ENCODE peak calls at places on chromosomes 1 and 21, in five cellular contexts. T is cardiac muscle cell, O is stomach, Y is fibroblast of the aortic adventitia, P is neural progenitor cell. Z is an unnamed sample.

GRCh38 chr1:203629509-203630082 is 3.0 kb downstream of the ATP2B4 start:
- DNase-seq in T (peak; percentile 69), O (peak; percentile 69), Y (peak; percentile 57), P (peak; percentile 80), Z (no peak)

GRCh38 chr1:167820684-167821355 is 93.1 kb downstream of the ADCY10 start:
- DNase-seq in T (no peak), O (no peak), Y (no peak), P (no peak), Z (no peak)

GRCh38 chr1:29290414-29290980 is 54.2 kb downstream of the PTPRU start:
- DNase-seq in T (peak; percentile 27), O (no peak), Y (peak; percentile 44), P (no peak), Z (peak; percentile 11)

GRCh38 chr1:110494522-110495406 is 24.2 kb downstream of the KCNA10 start:
- DNase-seq in T (no peak), O (no peak), Y (no peak), P (peak; percentile 25), Z (no peak)

GRCh38 chr1:118660769-118661168 is 327.4 kb downstream of the TBX15 start:
- DNase-seq in T (no peak), O (no peak), Y (no peak), P (no peak), Z (no peak)

GRCh38 chr21:39696620-39697019 is 48.4 kb upstream of the IGSF5 start:
- DNase-seq in T (no peak), O (no peak), Y (no peak), P (peak; percentile 33), Z (no peak)

GRCh38 chr1:82921759-82922158 is 1077.2 kb downstream of the TTLL7 start:
- DNase-seq in T (peak; percentile 3), O (no peak), Y (no peak), P (no peak), Z (no peak)

GRCh38 chr1:102977293-102977692 is 131.0 kb downstream of the COL11A1 start:
- DNase-seq in T (no peak), O (no peak), Y (no peak), P (no peak), Z (no peak)

GRCh38 chr1:230806552-230806951 is 59.4 kb downstream of the CAPN9 start:
- DNase-seq in T (no peak), O (no peak), Y (no peak), P (no peak), Z (no peak)

GRCh38 chr1:241274693-241275092 is 82.3 kb downstream of the RGS7 start:
- DNase-seq in T (no peak), O (no peak), Y (no peak), P (no peak), Z (no peak)

GRCh38 chr1:195450794-195451193 is 1157.4 kb downstream of the KCNT2 start:
- DNase-seq in T (no peak), O (no peak), Y (no peak), P (no peak), Z (no peak)

GRCh38 chr1:18855573-18855972 is 3.9 kb downstream of the TAS1R2 start:
- DNase-seq in T (no peak), O (no peak), Y (no peak), P (no peak), Z (no peak)

GRCh38 chr1:160127865-160128523 is 12.4 kb downstream of the ATP1A2 start:
- DNase-seq in T (peak; percentile 54), O (no peak), Y (peak; percentile 39), P (no peak), Z (peak; percentile 44)

GRCh38 chr1:39574646-39575045 is 1.9 kb downstream of the PABPC4 start:
- DNase-seq in T (peak; percentile 14), O (peak; percentile 50), Y (no peak), P (no peak), Z (no peak)

GRCh38 chr1:179059185-179059483 is 22.7 kb upstream of the TOR3A start:
- DNase-seq in T (peak; percentile 26), O (no peak), Y (peak; percentile 55), P (no peak), Z (no peak)

GRCh38 chr1:31155216-31155806 is 84.4 kb downstream of the NKAIN1 start:
- DNase-seq in T (peak; percentile 78), O (peak; percentile 64), Y (peak; percentile 35), P (peak; percentile 88), Z (peak; percentile 56)

GRCh38 chr1:205584732-205585131 is 47.1 kb downstream of the ELK4 start:
- DNase-seq in T (no peak), O (no peak), Y (no peak), P (no peak), Z (no peak)

GRCh38 chr1:170562644-170563338 is 30.8 kb downstream of the GORAB start:
- DNase-seq in T (peak; percentile 95), O (no peak), Y (peak; percentile 98), P (no peak), Z (peak; percentile 96)

GRCh38 chr1:40818264-40818961 is 34.8 kb downstream of the KCNQ4 start:
- DNase-seq in T (peak; percentile 50), O (peak; percentile 66), Y (no peak), P (peak; percentile 92), Z (no peak)

GRCh38 chr1:214281030-214281901 is at the start of gene SMYD2:
- DNase-seq in T (peak; percentile 71), O (peak; percentile 75), Y (peak; percentile 33), P (peak; percentile 78), Z (peak; percentile 50)

GRCh38 chr1:47830021-47830420 is 167.2 kb downstream of the TRABD2B start:
- DNase-seq in T (no peak), O (no peak), Y (no peak), P (no peak), Z (no peak)

GRCh38 chr1:12177156-12177998 is 10.6 kb downstream of the TNFRSF1B start:
- DNase-seq in T (no peak), O (no peak), Y (no peak), P (peak; percentile 45), Z (no peak)

GRCh38 chr21:39313042-39313456 is 383 bp downstream of the BRWD1 start:
- DNase-seq in T (no peak), O (peak; percentile 35), Y (no peak), P (peak; percentile 58), Z (no peak)

GRCh38 chr1:234065794-234066447 is 161.4 kb downstream of the SLC35F3 start:
- DNase-seq in T (peak; percentile 75), O (peak; percentile 86), Y (peak; percentile 50), P (peak; percentile 87), Z (peak; percentile 67)

GRCh38 chr1:234072793-234073192 is 168.3 kb downstream of the SLC35F3 start:
- DNase-seq in T (no peak), O (no peak), Y (no peak), P (no peak), Z (no peak)

GRCh38 chr1:234067584-234067983 is 163.1 kb downstream of the SLC35F3 start:
- DNase-seq in T (no peak), O (no peak), Y (no peak), P (no peak), Z (no peak)

DNA sequence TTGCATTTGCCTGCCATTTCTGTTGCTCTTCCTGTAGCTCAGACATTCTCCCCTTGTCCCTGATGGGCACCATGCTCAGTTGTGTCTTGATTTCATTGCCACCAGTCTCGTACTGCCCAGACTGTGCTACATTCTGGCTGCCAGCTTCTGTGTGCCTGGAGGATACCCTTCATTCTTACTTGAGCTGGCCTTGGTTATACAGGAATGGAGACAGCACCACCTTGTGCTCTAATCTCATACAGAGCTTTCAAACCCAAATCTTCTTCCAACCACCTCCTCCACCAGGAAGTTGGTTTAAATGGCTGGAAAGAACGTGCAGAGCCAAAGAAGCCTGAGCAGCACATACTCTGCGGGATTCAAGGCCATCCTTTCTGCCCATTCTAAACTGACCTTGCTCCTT is 165.3 kb downstream of the SLC35F3 start:
- DNase-seq in T (no peak), O (no peak), Y (no peak), P (no peak), Z (no peak)
- TF ChIP-seq CTCF in T (no peak), O (no peak), Y (no peak), P (peak; percentile 30), Z (no peak)

GRCh38 chr1:32892368-32893197 is 6.3 kb downstream of the HPCA start:
- DNase-seq in T (peak; percentile 44), O (no peak), Y (no peak), P (peak; percentile 88), Z (peak; percentile 23)

GRCh38 chr1:32895325-32896215 is 5.6 kb downstream of the TMEM54 start:
- DNase-seq in T (no peak), O (no peak), Y (no peak), P (no peak), Z (no peak)

GRCh38 chr1:32893198-32894018 is 7.1 kb downstream of the HPCA start:
- DNase-seq in T (peak; percentile 45), O (peak; percentile 48), Y (no peak), P (peak; percentile 86), Z (peak; percentile 18)

GRCh38 chr1:32894681-32895080 is 6.5 kb downstream of the TMEM54 start:
- DNase-seq in T (no peak), O (no peak), Y (no peak), P (peak; percentile 38), Z (no peak)

DNA sequence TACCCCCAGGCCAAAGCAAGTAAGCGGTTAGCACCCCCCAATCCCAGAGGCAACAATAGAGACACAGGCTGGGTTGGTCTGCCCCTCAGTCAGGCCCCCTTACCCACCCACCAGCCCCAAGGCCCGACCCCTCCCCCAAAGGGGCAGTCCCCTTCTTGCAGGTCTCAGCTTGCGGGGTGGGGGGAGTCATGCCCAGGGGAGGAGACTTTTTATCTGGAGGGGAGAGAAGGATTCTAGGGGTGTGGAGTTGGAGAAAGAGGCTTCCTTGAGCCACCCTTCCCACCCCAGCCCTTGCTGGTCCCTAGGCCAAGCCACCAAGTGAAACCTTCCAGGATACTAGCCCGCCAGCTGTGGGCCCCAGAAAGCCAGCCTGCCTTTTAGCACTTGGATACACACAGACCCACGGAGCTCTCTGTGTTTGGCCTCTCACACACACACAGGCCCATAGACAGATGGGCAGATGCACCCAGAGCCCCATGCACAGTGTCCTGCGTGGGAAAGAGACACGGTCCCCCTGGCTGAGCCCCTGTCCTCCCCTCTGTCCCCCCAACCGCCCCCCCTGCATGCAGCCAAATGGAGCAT is 7.1 kb downstream of the TMEM54 start:
- DNase-seq in T (no peak), O (no peak), Y (no peak), P (peak; percentile 55), Z (no peak)
- H3K4me3 ChIP-seq in T (no peak overlapping the region), O (no peak overlapping the region), Y (no peak overlapping the region), P (peak overlapping the region; percentile 65), Z (no peak overlapping the region)

GRCh38 chr1:149903836-149904491 is 4.6 kb downstream of the BOLA1 start:
- DNase-seq in T (no peak), O (no peak), Y (no peak), P (no peak), Z (no peak)

GRCh38 chr1:149896589-149896988 is 2.8 kb upstream of the BOLA1 start:
- DNase-seq in T (no peak), O (no peak), Y (no peak), P (no peak), Z (no peak)

GRCh38 chr1:149899460-149900284 is at the start of gene BOLA1:
- DNase-seq in T (peak; percentile 95), O (peak; percentile 93), Y (peak; percentile 88), P (peak; percentile 96), Z (peak; percentile 90)
- TF ChIP-seq CTCF in T (no peak), O (peak; percentile 18), Y (no peak), P (no peak), Z (no peak)

DNA sequence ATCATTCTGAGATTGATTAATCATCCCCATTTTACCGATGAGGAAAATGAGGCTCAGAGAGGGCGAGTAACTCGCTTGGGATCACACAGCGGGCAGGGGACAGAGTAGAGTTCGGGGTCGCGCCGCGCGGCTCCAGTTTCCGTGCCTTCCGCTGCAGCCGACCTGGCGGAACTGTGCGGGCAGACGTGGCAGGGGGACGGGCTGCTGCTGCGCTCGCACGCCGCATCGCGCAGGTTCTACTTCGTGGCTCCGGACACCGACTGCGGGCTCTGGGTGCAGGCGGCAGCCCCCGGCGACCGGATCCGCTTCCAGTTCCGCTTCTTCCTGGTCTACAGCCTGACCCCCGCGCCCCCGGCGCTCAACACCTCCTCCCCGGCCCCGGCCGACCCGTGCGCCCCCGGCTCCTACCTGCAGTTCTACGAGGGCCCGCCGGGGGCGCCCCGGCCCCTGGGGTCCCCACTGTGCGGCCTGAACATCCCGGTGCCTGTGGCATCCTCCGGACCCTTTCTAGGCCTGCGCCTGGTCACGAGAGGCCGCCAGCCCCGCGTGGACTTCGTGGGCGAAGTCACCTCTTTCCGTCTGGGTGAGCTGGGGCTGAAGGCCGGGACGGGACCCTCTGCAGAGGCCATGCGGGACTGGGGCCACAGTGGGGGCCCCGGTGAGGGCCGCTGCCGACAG is 2.3 kb downstream of the LDLRAD2 start:
- DNase-seq in T (peak; percentile 44), O (no peak), Y (no peak), P (peak; percentile 85), Z (no peak)
- H3K4me3 ChIP-seq in T (peak overlapping the region; percentile 42), O (peak overlapping the region; percentile 27), Y (peak overlapping the region; percentile 35), P (peak overlapping the region; percentile 53), Z (peak overlapping the region; percentile 35)

Z was measured in fibroblast of pulmonary artery.